ENCODE peak calls at places on chromosomes 11 and 22, in six cellular contexts. H is nephron progenitor cell, V is iris pigment epithelial cell, D is T-helper 9 cell, A is Caco-2, T is GM19239. K is an unnamed sample.

GRCh38 chr11:112343368-112344039 is 82.8 kb upstream of the PLET1 start:
- DNase-seq in H (no peak), V (peak), D (no peak), A (no peak), T (no peak), K (no peak)

GRCh38 chr11:71447791-71448256 is 369 bp downstream of the DHCR7 start:
- DNase-seq in H (peak), V (no peak), D (peak), A (peak), T (no peak), K (no peak)

GRCh38 chr22:21025266-21025665 is 7.1 kb downstream of the SLC7A4 start:
- DNase-seq in H (no peak), V (no peak), D (no peak), A (no peak), T (no peak), K (no peak)

GRCh38 chr22:20101638-20102037 is 14.3 kb upstream of the RANBP1 start:
- DNase-seq in H (no peak), V (no peak), D (no peak), A (no peak), T (no peak), K (no peak)

GRCh38 chr22:38214248-38215056 is 12.7 kb downstream of the MAFF start:
- DNase-seq in H (peak), V (peak), D (peak), A (peak), T (no peak), K (peak)

GRCh38 chr22:39349506-39349966 is 255 bp upstream of the SYNGR1 start:
- DNase-seq in H (peak), V (no peak), D (no peak), A (peak), T (peak), K (no peak)

GRCh38 chr11:19680824-19681368 is 31.7 kb upstream of the NAV2 start:
- DNase-seq in H (no peak), V (no peak), D (no peak), A (no peak), T (no peak), K (no peak)

GRCh38 chr11:44309483-44310197 is at the start of gene ALX4:
- DNase-seq in H (peak), V (peak), D (no peak), A (peak), T (no peak), K (no peak)

GRCh38 chr11:2934611-2935239 is 5.5 kb upstream of the PHLDA2 start:
- DNase-seq in H (no peak), V (no peak), D (no peak), A (no peak), T (no peak), K (no peak)

GRCh38 chr11:94272738-94273313 is 31.6 kb upstream of the IZUMO1R start:
- DNase-seq in H (no peak), V (no peak), D (no peak), A (no peak), T (no peak), K (no peak)

GRCh38 chr11:132490976-132491375 is 1041.3 kb downstream of the OPCML start:
- DNase-seq in H (no peak), V (no peak), D (no peak), A (no peak), T (no peak), K (no peak)

GRCh38 chr11:104625246-104625645 is 273.0 kb downstream of the CASP12 start:
- DNase-seq in H (no peak), V (peak), D (no peak), A (no peak), T (no peak), K (no peak)

GRCh38 chr22:33493476-33494205 is 426.6 kb downstream of the LARGE1 start:
- DNase-seq in H (no peak), V (no peak), D (no peak), A (no peak), T (no peak), K (no peak)

GRCh38 chr22:36816635-36817428 is at the start of gene PVALB:
- DNase-seq in H (peak), V (peak), D (no peak), A (no peak), T (no peak), K (no peak)

GRCh38 chr22:29713156-29713715 is 6.6 kb upstream of the CABP7 start:
- DNase-seq in H (no peak), V (no peak), D (no peak), A (no peak), T (no peak), K (no peak)

GRCh38 chr22:38733329-38734202 is 22.2 kb downstream of the SUN2 start:
- DNase-seq in H (peak), V (peak), D (peak), A (peak), T (no peak), K (peak)

GRCh38 chr22:27715078-27715477 is 86.5 kb downstream of the MN1 start:
- DNase-seq in H (no peak), V (no peak), D (no peak), A (no peak), T (no peak), K (no peak)

GRCh38 chr11:126157326-126158030 is 54.0 kb downstream of the RPUSD4 start:
- DNase-seq in H (no peak), V (no peak), D (no peak), A (no peak), T (no peak), K (no peak)

GRCh38 chr11:68282861-68283230 is 11.1 kb upstream of the C11orf24 start:
- DNase-seq in H (no peak), V (no peak), D (no peak), A (no peak), T (no peak), K (no peak)

GRCh38 chr11:70243912-70244652 is 26.4 kb upstream of the PPFIA1 start:
- DNase-seq in H (no peak), V (no peak), D (no peak), A (no peak), T (no peak), K (no peak)

GRCh38 chr11:131977231-131977630 is 606.8 kb downstream of the NTM start:
- DNase-seq in H (no peak), V (peak), D (no peak), A (no peak), T (no peak), K (no peak)

GRCh38 chr22:32677876-32678275 is 123.6 kb upstream of the TIMP3 start:
- DNase-seq in H (no peak), V (no peak), D (no peak), A (no peak), T (no peak), K (no peak)

GRCh38 chr11:94750319-94751215 is 17.6 kb upstream of the AMOTL1 start:
- DNase-seq in H (no peak), V (no peak), D (no peak), A (no peak), T (no peak), K (no peak)

GRCh38 chr11:25198704-25199103 is 701.9 kb downstream of the LUZP2 start:
- DNase-seq in H (no peak), V (no peak), D (no peak), A (no peak), T (no peak), K (no peak)

GRCh38 chr11:19352736-19353110 is 112.0 kb upstream of the E2F8 start:
- DNase-seq in H (no peak), V (no peak), D (no peak), A (no peak), T (no peak), K (no peak)

K was measured in T follicular helper cell.